ENCODE peak calls at places on chromosomes 7 and 10, in five cellular contexts. J is H1, I is GM12878, N is K562, X is HepG2. B is an unnamed sample.
A peak's percentile ranks its signal among the peaks of the same experiment; 100 is the strongest.

GRCh38 chr10:32956365-32957197 is 1.4 kb downstream of the ITGB1 start:
- DNase-seq in J (no peak), I (no peak), X (no peak), N (no peak), B (no peak)

GRCh38 chr10:129047001-129047400 is 420.0 kb upstream of the MGMT start:
- DNase-seq in X (no peak), N (no peak), J (no peak), I (no peak), B (no peak)

GRCh38 chr7:132142006-132142405 is 434.3 kb downstream of the PLXNA4 start:
- DNase-seq in N (no peak), J (no peak), X (no peak), I (no peak), B (peak; percentile 22)

GRCh38 chr10:79347894-79348639 is 798 bp downstream of the PPIF start:
- DNase-seq in X (peak; percentile 45), N (peak; percentile 89), I (no peak), J (no peak), B (peak; percentile 54)

GRCh38 chr7:129741011-129741410 is 129.5 kb downstream of the NRF1 start:
- DNase-seq in X (no peak), J (no peak), I (no peak), N (no peak), B (no peak)

GRCh38 chr10:30500534-30500933 is 66.5 kb downstream of the MAP3K8 start:
- DNase-seq in N (peak; percentile 33), I (no peak), J (no peak), X (no peak), B (no peak)

GRCh38 chr10:87771871-87772500 is 46.0 kb downstream of the ATAD1 start:
- DNase-seq in N (peak; percentile 8), I (no peak), J (no peak), X (peak; percentile 19), B (peak; percentile 69)

GRCh38 chr7:29547465-29547864 is 16.2 kb upstream of the PRR15 start:
- DNase-seq in X (no peak), N (no peak), I (no peak), J (no peak), B (no peak)

GRCh38 chr10:48450233-48450810 is 143.8 kb downstream of the MAPK8 start:
- DNase-seq in X (no peak), I (no peak), J (no peak), N (no peak), B (no peak)

GRCh38 chr7:74101061-74101681 is 17.6 kb downstream of the LIMK1 start:
- DNase-seq in N (no peak), I (peak; percentile 60), J (no peak), X (no peak), B (no peak)

GRCh38 chr10:31320598-31321211 is 1.7 kb downstream of the ZEB1 start:
- DNase-seq in J (no peak), X (peak; percentile 43), N (peak; percentile 23), I (no peak), B (peak; percentile 58)

GRCh38 chr7:86926732-86927131 is 132.7 kb downstream of the ELAPOR2 start:
- DNase-seq in I (no peak), J (no peak), N (peak; percentile 63), X (peak; percentile 28), B (peak; percentile 79)

GRCh38 chr7:91455411-91455810 is 191.2 kb downstream of the FZD1 start:
- DNase-seq in I (no peak), X (no peak), N (no peak), J (no peak), B (no peak)

DNA sequence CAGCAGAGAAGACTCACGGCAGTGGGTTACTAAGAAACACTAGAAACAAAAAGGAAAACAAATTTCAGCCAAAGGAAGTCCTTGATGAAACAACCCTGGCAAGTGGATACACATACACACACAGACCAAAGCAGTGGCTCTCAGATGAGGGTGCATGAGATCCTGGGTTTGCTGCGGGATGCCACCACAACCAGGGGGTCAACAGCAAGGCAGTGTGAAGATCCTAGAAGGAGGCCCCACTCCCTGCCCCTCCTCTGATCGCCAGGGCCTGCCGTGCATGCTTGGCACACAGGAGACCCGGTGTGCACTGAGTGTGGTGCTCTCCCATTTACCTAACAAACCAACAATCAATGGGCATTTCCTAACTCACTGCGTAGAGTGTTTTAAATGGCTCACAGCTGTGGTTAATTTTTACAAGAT is 252.3 kb upstream of the KLF14 start:
- DNase-seq in J (no peak), I (no peak), X (no peak), N (no peak), B (no peak)
- TF ChIP-seq CREB1 in J (no peak), I (no peak), X (no peak), N (no peak), B (no peak)

GRCh38 chr10:35633006-35633980 is 8.8 kb downstream of the FZD8 start:
- DNase-seq in J (no peak), X (no peak), N (no peak), I (no peak), B (no peak)
- H2AFZ ChIP-seq in J (peak overlapping the region; percentile 20), X (no peak overlapping the region), N (no peak overlapping the region), I (no peak overlapping the region), B (peak overlapping the region; percentile 60)

GRCh38 chr7:57416601-57417358 is 33.2 kb upstream of the ZNF716 start:
- DNase-seq in J (no peak), X (no peak), I (no peak), N (no peak), B (no peak)

GRCh38 chr7:57415730-57416129 is 34.2 kb upstream of the ZNF716 start:
- DNase-seq in N (no peak), I (no peak), J (no peak), X (no peak), B (no peak)

GRCh38 chr7:57414852-57415251 is 35.1 kb upstream of the ZNF716 start:
- DNase-seq in N (no peak), I (no peak), X (no peak), J (no peak), B (no peak)

GRCh38 chr7:57415326-57415725 is 34.7 kb upstream of the ZNF716 start:
- DNase-seq in N (no peak), J (no peak), I (no peak), X (no peak), B (no peak)

GRCh38 chr7:57417736-57418135 is 32.2 kb upstream of the ZNF716 start:
- DNase-seq in J (no peak), I (no peak), X (no peak), N (no peak), B (no peak)
- TF ChIP-seq CREB1 in J (no peak), I (no peak), X (no peak), N (no peak), B (no peak)

GRCh38 chr10:66349076-66349475 is 576.8 kb upstream of the LRRTM3 start:
- DNase-seq in J (no peak), N (no peak), I (no peak), X (no peak), B (peak; percentile 6)

GRCh38 chr10:66350622-66351399 is 575.0 kb upstream of the LRRTM3 start:
- DNase-seq in J (no peak), N (no peak), I (no peak), X (no peak), B (no peak)

GRCh38 chr10:66353422-66353821 is 572.4 kb upstream of the LRRTM3 start:
- DNase-seq in X (no peak), J (no peak), N (no peak), I (no peak), B (no peak)

GRCh38 chr10:66349726-66350125 is 576.1 kb upstream of the LRRTM3 start:
- DNase-seq in X (no peak), J (no peak), I (no peak), N (no peak), B (no peak)
- H2AFZ ChIP-seq in X (no peak overlapping the region), J (no peak overlapping the region), I (no peak overlapping the region), N (no peak overlapping the region), B (no peak overlapping the region)

DNA sequence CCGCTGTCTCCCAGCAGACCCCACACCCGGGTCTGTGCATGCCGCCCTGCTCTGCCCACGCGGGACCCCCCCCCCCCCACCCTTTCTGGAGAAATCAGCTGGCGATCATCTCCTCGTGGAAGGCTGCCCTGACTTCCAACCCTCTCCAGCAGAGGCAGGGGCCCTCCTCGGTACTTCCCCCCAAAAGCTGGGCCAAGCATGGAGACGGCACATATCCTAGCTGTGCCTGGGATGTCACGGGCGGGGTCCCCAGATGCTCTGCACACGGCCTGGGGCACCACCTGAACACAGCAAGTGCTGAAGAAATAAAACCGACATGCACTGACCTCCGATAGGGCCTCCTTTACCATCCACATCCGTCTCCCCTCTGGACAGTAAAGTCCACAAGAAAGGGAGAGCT is 96.0 kb downstream of the DIP2C start:
- DNase-seq in N (no peak), X (no peak), I (no peak), J (no peak), B (no peak)
- TF ChIP-seq CREB1 in N (no peak), X (no peak), I (no peak), J (no peak), B (no peak)

DNA sequence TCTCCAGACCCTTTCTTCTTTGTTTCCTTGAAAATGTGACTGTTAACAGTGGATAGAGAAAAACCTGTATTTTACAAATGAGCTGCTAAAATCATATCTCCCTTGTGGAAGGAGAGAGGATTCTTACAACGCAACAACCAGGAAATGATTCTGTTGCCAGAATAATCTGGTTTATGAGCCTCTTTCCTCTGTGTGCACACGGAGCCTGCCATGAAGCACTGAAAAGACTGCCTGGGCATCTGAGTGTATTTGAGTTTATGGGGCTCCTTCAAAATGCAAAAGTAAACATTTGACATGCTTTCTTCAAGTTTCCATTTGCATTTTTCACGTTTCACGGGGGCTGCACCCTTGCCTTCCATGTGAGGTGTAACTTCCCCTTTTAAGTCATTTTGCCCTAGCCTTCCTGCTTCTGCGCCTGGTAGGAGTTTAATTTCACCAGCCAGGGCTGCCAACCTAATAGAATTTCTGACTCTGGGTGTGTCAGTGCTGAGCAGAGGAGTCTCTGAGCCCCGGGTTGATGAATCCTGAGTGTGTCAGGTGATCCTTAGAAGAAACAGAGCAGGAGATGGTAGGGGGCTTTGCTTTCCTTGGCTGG is 101.1 kb downstream of the GRB10 start:
- DNase-seq in X (no peak), J (no peak), I (no peak), N (no peak), B (no peak)
- H2AFZ ChIP-seq in X (no peak overlapping the region), J (no peak overlapping the region), I (no peak overlapping the region), N (no peak overlapping the region), B (no peak overlapping the region)